ENCODE peak calls at places on chromosomes 2 and 18, in nine cellular contexts. F is substantia nigra; N is Karpas-422; X is brain microvascular endothelial cell; S is activated CD4-positive, alpha-beta T cell treated with anti-CD3 and anti-CD28 coated beads, Interleukin-2, amount 10 ng/mL, durations not matched to agents 7 days and 5 days; V is GM12891; Y is iris pigment epithelial cell; O is stimulated activated naive CD4-positive, alpha-beta T cell; D is NCI-H1436. E is an unnamed sample.

GRCh38 chr2:151827564-151828142 is 568 bp downstream of the ARL5A start:
- DNase-seq in F (no peak), V (no peak), X (peak; percentile 9), S (peak; percentile 33), O (no peak), Y (peak; percentile 33), D (no peak), N (peak; percentile 58), E (peak; percentile 21)

GRCh38 chr2:238868616-238869292 is 20.9 kb downstream of the TWIST2 start:
- DNase-seq in Y (peak; percentile 61), O (no peak), V (no peak), N (no peak), D (no peak), X (no peak), F (no peak), S (no peak), E (peak; percentile 97)

GRCh38 chr2:94870392-94871225 is 621 bp upstream of the TEKT4 start:
- DNase-seq in X (no peak), O (no peak), V (peak; percentile 56), Y (no peak), N (peak; percentile 71), F (no peak), D (no peak), S (peak; percentile 26), E (no peak)

GRCh38 chr2:241561811-241562210 is 3.3 kb downstream of the BOK start:
- DNase-seq in O (no peak), Y (peak; percentile 75), F (no peak), N (no peak), S (no peak), X (peak; percentile 56), V (no peak), D (no peak), E (peak; percentile 62)

GRCh38 chr2:45014016-45014702 is 4.9 kb upstream of the SIX2 start:
- DNase-seq in Y (peak; percentile 52), S (no peak), X (peak; percentile 45), O (no peak), F (no peak), V (no peak), D (no peak), N (no peak), E (peak; percentile 36)

GRCh38 chr2:225994748-225995405 is 595.4 kb downstream of the NYAP2 start:
- DNase-seq in D (no peak), O (no peak), Y (peak; percentile 64), F (no peak), X (peak; percentile 48), N (no peak), S (no peak), V (no peak), E (peak; percentile 45)

GRCh38 chr2:165227571-165227970 is 11.6 kb upstream of the SCN2A start:
- DNase-seq in V (no peak), Y (no peak), N (no peak), F (no peak), X (no peak), S (no peak), D (no peak), O (no peak), E (no peak)

GRCh38 chr18:32582455-32582854 is 111.8 kb upstream of the GAREM1 start:
- DNase-seq in F (no peak), D (no peak), V (no peak), X (no peak), O (no peak), N (no peak), S (no peak), Y (peak; percentile 1), E (no peak)

GRCh38 chr2:156083707-156084494 is 248.6 kb downstream of the NR4A2 start:
- DNase-seq in O (no peak), D (no peak), S (no peak), Y (no peak), X (no peak), V (no peak), F (no peak), N (no peak), E (no peak)

GRCh38 chr2:194557993-194558392 is 1099.0 kb upstream of the SLC39A10 start:
- DNase-seq in V (no peak), Y (no peak), N (no peak), F (no peak), D (no peak), X (no peak), O (no peak), S (no peak), E (no peak)

GRCh38 chr2:134461511-134461910 is 207.6 kb downstream of the MGAT5 start:
- DNase-seq in V (no peak), F (no peak), D (no peak), S (no peak), X (peak; percentile 4), N (no peak), Y (peak; percentile 46), O (no peak), E (peak; percentile 47)

GRCh38 chr2:71563872-71564271 is 110.5 kb downstream of the DYSF start:
- DNase-seq in F (no peak), X (no peak), V (no peak), Y (no peak), S (no peak), N (no peak), D (no peak), O (no peak), E (peak; percentile 12)

GRCh38 chr2:241534701-241535375 is 23.7 kb upstream of the BOK start:
- DNase-seq in O (no peak), D (no peak), N (no peak), X (no peak), S (no peak), F (no peak), V (no peak), Y (no peak), E (no peak)

GRCh38 chr2:191636235-191636543 is 41.7 kb upstream of the NABP1 start:
- DNase-seq in S (no peak), X (peak; percentile 81), V (no peak), Y (peak; percentile 85), D (no peak), F (no peak), N (no peak), O (no peak), E (peak; percentile 94)

GRCh38 chr2:79292936-79293335 is 133.4 kb upstream of the REG3A start:
- DNase-seq in S (no peak), D (no peak), Y (no peak), X (no peak), N (no peak), V (no peak), O (no peak), F (no peak), E (no peak)

GRCh38 chr2:207432471-207432870 is 97.3 kb upstream of the CREB1 start:
- DNase-seq in S (no peak), N (no peak), O (no peak), F (no peak), V (no peak), D (no peak), Y (peak; percentile 64), X (peak; percentile 64), E (peak; percentile 61)

GRCh38 chr2:226310081-226310625 is 489.5 kb downstream of the IRS1 start:
- DNase-seq in D (no peak), F (no peak), S (no peak), O (no peak), Y (peak; percentile 64), X (peak; percentile 12), V (no peak), N (no peak), E (peak; percentile 32)